ENCODE peak calls at places on chromosomes 1 and 21, in five cellular contexts. One of them, this sample, is unnamed.

GRCh38 chr1:224245188-224245587 is 62.1 kb downstream of the DEGS1 start:
- DNase-seq in HCT116: no peak
- DNase-seq in K562: no peak
- DNase-seq in GM12878: peak; percentile 33
- DNase-seq in A549: peak; percentile 19
- DNase-seq in this sample: peak; percentile 41

GRCh38 chr1:32701951-32702598 is 495 bp downstream of the SYNC start:
- DNase-seq in HCT116: no peak
- DNase-seq in K562: no peak
- DNase-seq in A549: no peak
- DNase-seq in GM12878: no peak
- DNase-seq in this sample: no peak

GRCh38 chr1:17713993-17714392 is 41.1 kb upstream of the ACTL8 start:
- DNase-seq in GM12878: no peak
- DNase-seq in HCT116: no peak
- DNase-seq in A549: no peak
- DNase-seq in K562: no peak
- DNase-seq in this sample: no peak

GRCh38 chr1:176961678-176962077 is 202.8 kb downstream of the ASTN1 start:
- DNase-seq in K562: no peak
- DNase-seq in A549: no peak
- DNase-seq in HCT116: no peak
- DNase-seq in GM12878: no peak
- DNase-seq in this sample: no peak

GRCh38 chr1:7121622-7121988 is 336.4 kb downstream of the CAMTA1 start:
- DNase-seq in K562: no peak
- DNase-seq in GM12878: no peak
- DNase-seq in A549: no peak
- DNase-seq in HCT116: no peak
- DNase-seq in this sample: no peak

GRCh38 chr21:42473495-42474042 is 22.5 kb downstream of the RSPH1 start:
- DNase-seq in HCT116: no peak
- DNase-seq in K562: no peak
- DNase-seq in A549: no peak
- DNase-seq in GM12878: no peak
- DNase-seq in this sample: no peak

GRCh38 chr1:91787946-91788345 is 98.0 kb downstream of the TGFBR3 start:
- DNase-seq in GM12878: no peak
- DNase-seq in HCT116: no peak
- DNase-seq in K562: no peak
- DNase-seq in A549: no peak
- DNase-seq in this sample: no peak

GRCh38 chr1:165884690-165885304 is 57.4 kb downstream of the UCK2 start:
- DNase-seq in K562: no peak
- DNase-seq in GM12878: no peak
- DNase-seq in A549: no peak
- DNase-seq in HCT116: no peak
- DNase-seq in this sample: peak; percentile 63

GRCh38 chr1:2609271-2610035 is 22.9 kb downstream of the PRXL2B start:
- DNase-seq in HCT116: no peak
- DNase-seq in K562: no peak
- DNase-seq in A549: no peak
- DNase-seq in GM12878: no peak
- DNase-seq in this sample: no peak

GRCh38 chr1:26602378-26602959 is 72.9 kb downstream of the RPS6KA1 start:
- DNase-seq in HCT116: peak; percentile 51
- DNase-seq in GM12878: no peak
- DNase-seq in K562: peak; percentile 84
- DNase-seq in A549: peak; percentile 48
- DNase-seq in this sample: peak; percentile 74

GRCh38 chr1:147527941-147528936 is 13.1 kb upstream of the BCL9 start:
- DNase-seq in A549: no peak
- DNase-seq in HCT116: no peak
- DNase-seq in K562: no peak
- DNase-seq in GM12878: no peak
- DNase-seq in this sample: no peak

GRCh38 chr1:40668769-40669525 is 3.5 kb upstream of the RIMS3 start:
- DNase-seq in GM12878: peak; percentile 43
- DNase-seq in K562: peak; percentile 83
- DNase-seq in A549: peak; percentile 65
- DNase-seq in HCT116: peak; percentile 61
- DNase-seq in this sample: peak; percentile 71

GRCh38 chr1:201016211-201016651 is 7.3 kb downstream of the KIF21B start:
- DNase-seq in K562: peak; percentile 73
- DNase-seq in GM12878: no peak
- DNase-seq in HCT116: no peak
- DNase-seq in A549: no peak
- DNase-seq in this sample: peak; percentile 15

GRCh38 chr1:15919316-15919715 is 56.6 kb downstream of the ZBTB17 start:
- DNase-seq in A549: no peak
- DNase-seq in GM12878: peak; percentile 70
- DNase-seq in HCT116: no peak
- DNase-seq in K562: no peak
- DNase-seq in this sample: no peak

GRCh38 chr1:244371294-244372141 is 80.2 kb downstream of the ADSS2 start:
- DNase-seq in K562: no peak
- DNase-seq in HCT116: no peak
- DNase-seq in A549: no peak
- DNase-seq in GM12878: no peak
- DNase-seq in this sample: no peak

GRCh38 chr1:233478611-233479010 is 135.3 kb upstream of the KCNK1 start:
- DNase-seq in HCT116: no peak
- DNase-seq in A549: no peak
- DNase-seq in GM12878: no peak
- DNase-seq in K562: no peak
- DNase-seq in this sample: no peak

GRCh38 chr21:38843379-38843778 is 37.6 kb downstream of the ETS2 start:
- DNase-seq in K562: no peak
- DNase-seq in HCT116: no peak
- DNase-seq in GM12878: no peak
- DNase-seq in A549: no peak
- DNase-seq in this sample: no peak

GRCh38 chr21:46665566-46665965 is 30.1 kb downstream of the PRMT2 start:
- DNase-seq in A549: no peak
- DNase-seq in HCT116: no peak
- DNase-seq in K562: no peak
- DNase-seq in GM12878: no peak
- DNase-seq in this sample: no peak

GRCh38 chr1:101235696-101236545 is 898 bp upstream of the S1PR1 start:
- DNase-seq in K562: peak; percentile 28
- DNase-seq in A549: no peak
- DNase-seq in GM12878: peak; percentile 90
- DNase-seq in HCT116: no peak
- DNase-seq in this sample: peak; percentile 39

GRCh38 chr1:150207278-150207971 is 28.5 kb downstream of the ANP32E start:
- DNase-seq in K562: no peak
- DNase-seq in A549: no peak
- DNase-seq in GM12878: no peak
- DNase-seq in HCT116: no peak
- DNase-seq in this sample: no peak

GRCh38 chr1:197399691-197400521 is 131.9 kb downstream of the CRB1 start:
- DNase-seq in HCT116: peak; percentile 74
- DNase-seq in GM12878: peak; percentile 11
- DNase-seq in K562: peak; percentile 66
- DNase-seq in A549: peak; percentile 69
- DNase-seq in this sample: peak; percentile 74

GRCh38 chr1:206729050-206729449 is 41.5 kb upstream of the IL19 start:
- DNase-seq in K562: no peak
- DNase-seq in A549: no peak
- DNase-seq in HCT116: no peak
- DNase-seq in GM12878: no peak
- DNase-seq in this sample: no peak

GRCh38 chr1:79497193-79497773 is 490.8 kb upstream of the ADGRL4 start:
- DNase-seq in A549: peak; percentile 20
- DNase-seq in HCT116: peak; percentile 10
- DNase-seq in K562: peak; percentile 8
- DNase-seq in GM12878: no peak
- DNase-seq in this sample: peak; percentile 45

GRCh38 chr1:54274448-54274847 is 74.5 kb downstream of the MRPL37 start:
- DNase-seq in HCT116: no peak
- DNase-seq in K562: no peak
- DNase-seq in GM12878: no peak
- DNase-seq in A549: no peak
- DNase-seq in this sample: no peak

GRCh38 chr1:54272134-54272533 is 72.2 kb downstream of the MRPL37 start:
- DNase-seq in GM12878: no peak
- DNase-seq in HCT116: no peak
- DNase-seq in K562: no peak
- DNase-seq in A549: no peak
- DNase-seq in this sample: no peak

GRCh38 chr1:54273837-54274192 is 73.8 kb downstream of the MRPL37 start:
- DNase-seq in A549: no peak
- DNase-seq in HCT116: no peak
- DNase-seq in K562: peak; percentile 96
- DNase-seq in GM12878: no peak
- DNase-seq in this sample: no peak

GRCh38 chr1:54272772-54273091 is 72.8 kb downstream of the MRPL37 start:
- DNase-seq in HCT116: no peak
- DNase-seq in A549: no peak
- DNase-seq in K562: no peak
- DNase-seq in GM12878: no peak
- DNase-seq in this sample: no peak

DNA sequence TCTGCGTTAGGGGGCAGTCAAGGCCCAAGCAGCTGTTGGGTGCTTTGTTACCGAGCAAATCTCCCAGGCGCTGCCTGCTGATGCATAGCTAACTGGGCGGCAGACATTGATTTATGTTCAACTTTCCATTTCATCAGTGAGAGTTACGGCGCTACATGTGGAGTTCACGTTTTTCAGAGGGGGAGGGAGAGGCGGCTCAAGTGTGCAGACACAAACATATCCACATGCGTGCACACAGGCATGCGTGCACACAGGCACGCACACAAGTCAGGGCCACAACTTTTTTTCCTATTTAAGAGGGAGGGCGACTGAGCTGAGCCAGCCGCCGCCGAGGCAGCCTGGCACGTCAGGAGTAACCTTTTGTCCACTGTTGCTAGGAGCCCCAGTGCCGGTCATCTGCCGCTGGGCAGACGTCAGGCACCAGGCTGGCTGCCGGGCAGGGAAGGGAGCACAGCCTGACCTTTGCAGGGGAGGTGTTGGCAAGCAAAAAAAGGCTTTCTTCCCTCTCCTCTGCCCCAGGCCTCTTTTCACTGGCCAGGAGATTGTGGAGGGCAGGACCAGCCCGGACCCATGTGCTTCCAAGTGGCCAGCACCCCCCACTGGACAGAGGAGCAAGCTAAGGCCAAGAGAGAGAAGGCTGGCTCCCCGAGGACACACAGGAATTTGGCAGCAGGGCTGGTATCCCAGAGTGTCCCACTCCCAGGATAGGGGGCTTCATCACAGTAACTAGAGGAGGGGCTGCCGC is 73.3 kb downstream of the MRPL37 start:
- DNase-seq in HCT116: no peak
- DNase-seq in K562: peak; percentile 88
- DNase-seq in A549: no peak
- DNase-seq in GM12878: peak; percentile 19
- DNase-seq in this sample: no peak
- H3K4me3 ChIP-seq in HCT116: no peak overlapping the region
- H3K4me3 ChIP-seq in K562: no peak overlapping the region
- H3K4me3 ChIP-seq in A549: no peak overlapping the region
- H3K4me3 ChIP-seq in GM12878: no peak overlapping the region
- H3K4me3 ChIP-seq in this sample: no peak overlapping the region

GRCh38 chr1:74763714-74764301 is 30.9 kb downstream of the TYW3 start:
- DNase-seq in K562: no peak
- DNase-seq in HCT116: no peak
- DNase-seq in A549: no peak
- DNase-seq in GM12878: no peak
- DNase-seq in this sample: no peak

GRCh38 chr1:74772945-74773344 is 40.0 kb downstream of the TYW3 start:
- DNase-seq in K562: no peak
- DNase-seq in GM12878: no peak
- DNase-seq in HCT116: no peak
- DNase-seq in A549: no peak
- DNase-seq in this sample: peak; percentile 23

GRCh38 chr1:74771913-74772515 is 39.1 kb downstream of the TYW3 start:
- DNase-seq in HCT116: peak; percentile 22
- DNase-seq in A549: peak; percentile 45
- DNase-seq in K562: peak; percentile 62
- DNase-seq in GM12878: peak; percentile 8
- DNase-seq in this sample: peak; percentile 48

GRCh38 chr1:74766579-74766978 is 33.6 kb downstream of the TYW3 start:
- DNase-seq in GM12878: no peak
- DNase-seq in HCT116: no peak
- DNase-seq in K562: no peak
- DNase-seq in A549: no peak
- DNase-seq in this sample: no peak

GRCh38 chr1:74767490-74767889 is 34.5 kb downstream of the TYW3 start:
- DNase-seq in A549: peak; percentile 54
- DNase-seq in GM12878: no peak
- DNase-seq in HCT116: peak; percentile 44
- DNase-seq in K562: peak; percentile 59
- DNase-seq in this sample: peak; percentile 39
- TF ChIP-seq MAX in A549: no peak
- TF ChIP-seq MAX in GM12878: no peak
- TF ChIP-seq MAX in HCT116: no peak
- TF ChIP-seq MAX in K562: no peak
- TF ChIP-seq MAX in this sample: no peak

GRCh38 chr1:14788065-14788464 is 189.6 kb downstream of the KAZN start:
- DNase-seq in GM12878: no peak
- DNase-seq in A549: no peak
- DNase-seq in HCT116: no peak
- DNase-seq in K562: no peak
- DNase-seq in this sample: no peak

GRCh38 chr1:14790967-14791366 is 192.5 kb downstream of the KAZN start:
- DNase-seq in A549: no peak
- DNase-seq in HCT116: no peak
- DNase-seq in K562: no peak
- DNase-seq in GM12878: no peak
- DNase-seq in this sample: peak; percentile 28

GRCh38 chr1:14784790-14785773 is 186.6 kb downstream of the KAZN start:
- DNase-seq in A549: no peak
- DNase-seq in GM12878: no peak
- DNase-seq in HCT116: no peak
- DNase-seq in K562: peak; percentile 70
- DNase-seq in this sample: no peak

GRCh38 chr1:14786104-14786675 is 187.7 kb downstream of the KAZN start:
- DNase-seq in A549: no peak
- DNase-seq in GM12878: no peak
- DNase-seq in K562: no peak
- DNase-seq in HCT116: no peak
- DNase-seq in this sample: peak; percentile 14

DNA sequence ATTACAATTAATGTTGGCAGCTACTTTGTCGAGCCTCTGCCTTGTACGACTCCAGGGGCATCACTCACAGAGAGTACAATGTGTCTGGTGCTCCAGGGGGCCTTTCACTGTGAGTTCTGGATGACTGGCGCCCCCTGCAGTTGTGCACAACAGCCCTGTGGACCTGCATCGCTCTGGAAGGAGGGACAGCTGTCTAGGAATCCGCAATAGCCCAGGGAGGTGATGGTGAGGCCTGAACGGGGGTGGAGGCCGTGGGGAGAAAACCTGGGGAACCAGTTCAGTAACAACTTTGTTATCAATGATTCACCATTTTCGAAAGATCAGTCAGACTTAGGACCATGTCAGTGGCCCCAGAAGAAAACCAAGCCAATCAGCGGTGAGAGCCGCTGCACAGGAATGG is 189.1 kb downstream of the KAZN start:
- DNase-seq in A549: no peak
- DNase-seq in GM12878: no peak
- DNase-seq in K562: no peak
- DNase-seq in HCT116: no peak
- DNase-seq in this sample: peak; percentile 28
- H3K4me3 ChIP-seq in A549: no peak overlapping the region
- H3K4me3 ChIP-seq in GM12878: no peak overlapping the region
- H3K4me3 ChIP-seq in K562: no peak overlapping the region
- H3K4me3 ChIP-seq in HCT116: no peak overlapping the region
- H3K4me3 ChIP-seq in this sample: no peak overlapping the region

GRCh38 chr1:22877980-22878379 is 94.7 kb downstream of the LACTBL1 start:
- DNase-seq in GM12878: no peak
- DNase-seq in K562: no peak
- DNase-seq in A549: no peak
- DNase-seq in HCT116: no peak
- DNase-seq in this sample: no peak
- TF ChIP-seq MAX in GM12878: no peak
- TF ChIP-seq MAX in K562: no peak
- TF ChIP-seq MAX in A549: no peak
- TF ChIP-seq MAX in HCT116: no peak
- TF ChIP-seq MAX in this sample: no peak

This sample was measured in NB4.